ENCODE peak calls at places on chromosomes 4 and X, in four cellular contexts. S, D, V and P are unnamed samples.

GRCh38 chr4:1678244-1678643 is 5.9 kb downstream of the FAM53A start:
- DNase-seq in S (no peak), D (no peak), V (no peak), P (no peak)

GRCh38 chr4:16938641-16939040 is 40.2 kb upstream of the LDB2 start:
- DNase-seq in S (no peak), D (no peak), V (no peak), P (no peak)

GRCh38 chr4:143539670-143540023 is 26.1 kb downstream of the SMARCA5 start:
- DNase-seq in S (no peak), D (no peak), V (no peak), P (no peak)

GRCh38 chr4:114272226-114272625 is 292.8 kb upstream of the ARSJ start:
- DNase-seq in S (no peak), D (peak; percentile 40), V (no peak), P (no peak)

GRCh38 chrX:102833136-102833535 is 103.9 kb upstream of the RAB40AL start:
- DNase-seq in S (no peak), D (no peak), V (no peak), P (no peak)

GRCh38 chr4:2077537-2078460 is 18.7 kb downstream of the NAT8L start:
- DNase-seq in S (no peak), D (no peak), V (no peak), P (no peak)

GRCh38 chrX:39875834-39876625 is 221.7 kb downstream of the BCOR start:
- DNase-seq in S (no peak), D (no peak), V (no peak), P (no peak)

GRCh38 chrX:41922694-41923171 is 621 bp downstream of the CASK start:
- DNase-seq in S (no peak), D (no peak), V (peak; percentile 8), P (peak; percentile 16)

GRCh38 chr4:112895785-112896184 is 153.7 kb upstream of the ANK2 start:
- DNase-seq in S (peak; percentile 38), D (no peak), V (no peak), P (no peak)

GRCh38 chr4:185480016-185480732 is 8.6 kb upstream of the CCDC110 start:
- DNase-seq in S (no peak), D (no peak), V (no peak), P (no peak)

GRCh38 chrX:640641-641040 is 10.1 kb downstream of the SHOX start:
- DNase-seq in S (no peak), D (no peak), V (no peak), P (no peak)

GRCh38 chr4:86522349-86522748 is 71.8 kb upstream of the PTPN13 start:
- DNase-seq in S (no peak), D (no peak), V (no peak), P (no peak)

GRCh38 chrX:49230500-49231232 is 2.5 kb downstream of the CACNA1F start:
- DNase-seq in S (no peak), D (no peak), V (peak; percentile 89), P (peak; percentile 47)

GRCh38 chr4:151859646-151860045 is 98.8 kb upstream of the GATB start:
- DNase-seq in S (no peak), D (no peak), V (no peak), P (no peak)

GRCh38 chr4:48194986-48195773 is 61.1 kb upstream of the TXK start:
- DNase-seq in S (no peak), D (no peak), V (no peak), P (no peak)

GRCh38 chrX:15816453-15816838 is 26.2 kb downstream of the ZRSR2 start:
- DNase-seq in S (no peak), D (no peak), V (no peak), P (no peak)

GRCh38 chrX:17529349-17529748 is 154.3 kb downstream of the NHS start:
- DNase-seq in S (no peak), D (no peak), V (no peak), P (no peak)

GRCh38 chr4:40909363-40909876 is 159.7 kb downstream of the NSUN7 start:
- DNase-seq in S (no peak), D (peak; percentile 90), V (no peak), P (no peak)

GRCh38 chr4:24672871-24673270 is 88.5 kb upstream of the DHX15 start:
- DNase-seq in S (no peak), D (no peak), V (no peak), P (no peak)

GRCh38 chr4:108635070-108635655 is 14.8 kb downstream of the RPL34 start:
- DNase-seq in S (no peak), D (no peak), V (no peak), P (no peak)

GRCh38 chr4:39526810-39527295 is 386 bp downstream of the UGDH start:
- DNase-seq in S (no peak), D (no peak), V (no peak), P (no peak)

GRCh38 chr4:1573830-1574459 is 110.2 kb downstream of the FAM53A start:
- DNase-seq in S (no peak), D (no peak), V (no peak), P (no peak)

GRCh38 chrX:135975421-135975820 is 1.6 kb upstream of the MMGT1 start:
- DNase-seq in S (no peak), D (no peak), V (no peak), P (no peak)

GRCh38 chr4:105107105-105107856 is 39.4 kb upstream of the TET2 start:
- DNase-seq in S (no peak), D (no peak), V (no peak), P (no peak)

GRCh38 chr4:68373513-68373912 is 23.6 kb upstream of the YTHDC1 start:
- DNase-seq in S (peak; percentile 77), D (no peak), V (no peak), P (no peak)

GRCh38 chrX:9127991-9128390 is 94.1 kb upstream of the FAM9B start:
- DNase-seq in S (no peak), D (no peak), V (no peak), P (no peak)

GRCh38 chr4:173181769-173182374 is 13.3 kb downstream of the GALNT7 start:
- DNase-seq in S (no peak), D (peak; percentile 75), V (no peak), P (no peak)

GRCh38 chr4:112858751-112859150 is 190.7 kb upstream of the ANK2 start:
- DNase-seq in S (no peak), D (no peak), V (no peak), P (no peak)

GRCh38 chr4:25013756-25014737 is 16.7 kb downstream of the LGI2 start:
- DNase-seq in S (no peak), D (no peak), V (no peak), P (no peak)

GRCh38 chr4:37648084-37648817 is 37.9 kb downstream of the RELL1 start:
- DNase-seq in S (peak; percentile 31), D (peak; percentile 77), V (no peak), P (peak; percentile 95)

GRCh38 chr4:3461515-3462291 is 1.4 kb upstream of the DOK7 start:
- DNase-seq in S (no peak), D (no peak), V (no peak), P (peak; percentile 84)

GRCh38 chrX:7926501-7926900 is 712 bp downstream of the PNPLA4 start:
- DNase-seq in S (no peak), D (no peak), V (no peak), P (no peak)

GRCh38 chr4:54498661-54499111 is 159.1 kb upstream of the KIT start:
- DNase-seq in S (no peak), D (no peak), V (no peak), P (no peak)

DNA sequence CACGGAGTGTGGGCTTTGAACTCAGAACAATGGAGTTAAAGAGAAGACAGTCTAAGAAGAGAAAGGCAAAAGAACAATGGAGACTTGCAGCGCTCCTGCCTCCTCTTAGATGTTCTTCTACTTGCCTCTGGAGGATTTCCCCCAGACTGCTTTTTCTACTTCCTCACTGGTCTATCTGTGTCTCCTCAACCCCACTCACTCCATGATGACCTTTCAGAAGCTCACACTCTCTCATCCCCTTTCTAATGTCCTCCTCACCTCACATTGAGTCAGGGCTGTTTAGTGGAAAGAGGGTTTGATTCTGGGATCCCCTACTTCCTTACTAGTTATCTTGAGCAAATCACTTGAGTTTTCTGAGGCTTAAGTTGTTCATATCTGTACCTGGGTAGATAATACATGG is 12.2 kb upstream of the HERC6 start:
- DNase-seq in S (no peak), D (no peak), V (no peak), P (no peak)
- TF ChIP-seq JUND in S (no peak), D (no peak), V (no peak), P (no peak)

DNA sequence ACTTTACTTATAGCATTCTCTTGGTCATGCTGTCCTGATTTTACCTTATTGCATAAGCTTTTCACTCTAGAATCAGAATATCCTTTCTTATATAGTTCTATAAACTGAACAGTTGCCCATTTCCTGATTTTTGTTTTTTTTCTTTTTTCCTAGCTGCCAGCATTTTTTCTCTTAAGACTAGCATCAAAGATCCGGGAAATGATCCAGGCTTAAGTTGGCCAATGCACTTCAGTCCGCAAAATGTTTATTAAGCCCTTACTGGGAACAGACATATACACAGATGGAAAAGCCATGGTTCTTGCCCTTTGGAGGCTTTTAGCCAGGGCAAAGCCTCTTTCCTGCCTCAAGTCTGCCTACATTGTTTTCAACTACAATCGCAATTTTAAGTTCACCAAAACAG is 10.1 kb upstream of the BMP2K start:
- DNase-seq in S (no peak), D (no peak), V (no peak), P (no peak)
- TF ChIP-seq JUND in S (no peak), D (no peak), V (no peak), P (no peak)

GRCh38 chr4:56575820-56576429 is 70.3 kb downstream of the ARL9 start:
- DNase-seq in S (no peak), D (peak; percentile 36), V (peak; percentile 21), P (peak; percentile 31)
- TF ChIP-seq JUND in S (no peak), D (no peak), V (no peak), P (no peak)

DNA sequence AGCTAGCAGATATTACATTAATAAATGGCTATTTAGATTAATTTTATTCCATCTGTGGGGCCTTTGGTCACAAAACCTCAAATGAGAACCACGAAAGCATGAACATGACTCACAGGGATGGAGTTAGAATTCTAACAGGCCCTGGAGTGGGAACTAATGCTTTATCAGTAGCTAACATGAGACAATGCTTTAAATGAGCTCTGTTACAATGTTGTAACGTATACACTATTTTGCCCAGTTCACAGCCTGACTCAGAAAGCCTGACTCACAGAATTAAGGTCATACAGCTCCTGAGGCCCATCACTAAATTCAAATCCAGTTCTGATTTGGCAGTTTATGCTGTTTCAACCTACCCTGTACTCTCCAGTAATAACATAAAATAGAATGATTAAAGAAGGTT is 23.2 kb downstream of the VEGFC start:
- DNase-seq in S (no peak), D (no peak), V (no peak), P (no peak)
- TF ChIP-seq JUND in S (no peak), D (no peak), V (no peak), P (no peak)